ENCODE peak calls at places on chromosome 3, in nine cellular contexts. W is germinal center; N is COR-L47; F is heart right ventricle; Y is activated CD4-positive, alpha-beta memory T cell treated with anti-CD3 and anti-CD28 coated beads, Interleukin-2, amount 10 ng/mL, durations not matched to agents 7 days and 5 days; L is GM04504; V is astrocyte; D is NCI-H510A treated with DMSO at 0.1 percent for 48 hours; Q is epithelial cell of esophagus. J is an unnamed sample.

GRCh38 chr3:69319652-69320051 is 66.2 kb downstream of the FRMD4B start:
- DNase-seq in Q (no peak), D (no peak), F (no peak), N (no peak), W (no peak), V (no peak), Y (no peak), L (no peak), J (no peak)

GRCh38 chr3:191397771-191398170 is 63.2 kb upstream of the PYDC2 start:
- DNase-seq in Y (no peak), D (no peak), F (no peak), L (no peak), N (no peak), W (no peak), V (peak), Q (no peak), J (no peak)

GRCh38 chr3:170999737-171000242 is 26.7 kb downstream of the SLC2A2 start:
- DNase-seq in D (no peak), Q (peak), V (peak), W (no peak), N (no peak), F (no peak), L (peak), Y (no peak), J (no peak)

GRCh38 chr3:76812649-76813048 is 227.2 kb upstream of the ROBO2 start:
- DNase-seq in V (no peak), F (no peak), N (no peak), W (no peak), D (no peak), Q (no peak), L (no peak), Y (no peak), J (no peak)

GRCh38 chr3:39388741-39389248 is 5.6 kb downstream of the SLC25A38 start:
- DNase-seq in L (no peak), F (no peak), Y (no peak), D (no peak), W (peak), V (no peak), N (no peak), Q (no peak), J (no peak)

GRCh38 chr3:127065138-127065427 is 82.2 kb downstream of the PLXNA1 start:
- DNase-seq in W (no peak), Q (no peak), Y (no peak), D (no peak), F (no peak), L (no peak), N (no peak), V (no peak), J (peak)

GRCh38 chr3:48697952-48698351 is 12.2 kb upstream of the NCKIPSD start:
- DNase-seq in V (no peak), L (no peak), Y (no peak), Q (no peak), D (no peak), W (no peak), F (no peak), N (no peak), J (no peak)

GRCh38 chr3:99313481-99313880 is 324.9 kb upstream of the COL8A1 start:
- DNase-seq in Q (no peak), Y (no peak), N (no peak), L (no peak), D (no peak), F (no peak), W (no peak), V (peak), J (no peak)

GRCh38 chr3:61181874-61182273 is 69.4 kb downstream of the FHIT start:
- DNase-seq in Y (no peak), W (no peak), F (no peak), D (peak), N (no peak), V (peak), Q (peak), L (no peak), J (no peak)

GRCh38 chr3:123789760-123790159 is 94.4 kb downstream of the MYLK start:
- DNase-seq in F (no peak), L (peak), W (no peak), D (no peak), Q (no peak), Y (no peak), N (no peak), V (peak), J (no peak)

GRCh38 chr3:15581471-15582394 is 19.6 kb downstream of the HACL1 start:
- DNase-seq in Q (no peak), Y (no peak), D (no peak), L (no peak), F (no peak), V (no peak), W (no peak), N (no peak), J (no peak)

GRCh38 chr3:122405015-122405414 is 10.8 kb downstream of the WDR5B start:
- DNase-seq in V (no peak), N (no peak), D (no peak), W (no peak), Y (no peak), F (no peak), Q (no peak), L (no peak), J (no peak)

GRCh38 chr3:101936419-101937331 is 87.4 kb downstream of the NFKBIZ start:
- DNase-seq in N (no peak), D (no peak), Y (peak), W (peak), F (no peak), L (peak), V (peak), Q (peak), J (peak)

GRCh38 chr3:70333080-70333479 is 20.6 kb upstream of the MDFIC2 start:
- DNase-seq in F (no peak), Y (no peak), V (no peak), W (no peak), Q (no peak), D (no peak), L (no peak), N (no peak), J (no peak)

GRCh38 chr3:105365536-105366301 is 990 bp upstream of the ALCAM start:
- DNase-seq in F (no peak), W (peak), Y (no peak), V (peak), N (peak), L (peak), Q (peak), D (peak), J (no peak)

GRCh38 chr3:64530434-64531049 is 157.3 kb downstream of the ADAMTS9 start:
- DNase-seq in D (peak), N (peak), V (peak), Y (peak), Q (peak), F (peak), W (peak), L (peak), J (no peak)

GRCh38 chr3:180828723-180829408 is 83.6 kb upstream of the FXR1 start:
- DNase-seq in Q (no peak), D (no peak), L (no peak), V (no peak), W (no peak), F (no peak), N (no peak), Y (no peak), J (no peak)

GRCh38 chr3:192608756-192609155 is 118.6 kb downstream of the FGF12 start:
- DNase-seq in Q (no peak), L (no peak), V (no peak), N (no peak), D (no peak), Y (no peak), F (no peak), W (no peak), J (no peak)

GRCh38 chr3:52065264-52065756 is 8.9 kb upstream of the DUSP7 start:
- DNase-seq in F (peak), N (no peak), W (no peak), D (no peak), Q (peak), L (no peak), V (no peak), Y (no peak), J (no peak)

GRCh38 chr3:119930286-119930685 is 148.4 kb downstream of the NR1I2 start:
- DNase-seq in Y (no peak), N (no peak), V (no peak), Q (peak), D (no peak), L (no peak), F (no peak), W (no peak), J (no peak)

GRCh38 chr3:127473244-127474024 is 117.1 kb downstream of the TPRA1 start:
- DNase-seq in D (peak), Y (no peak), L (no peak), N (no peak), F (no peak), W (peak), Q (peak), V (no peak), J (no peak)

GRCh38 chr3:134312072-134312872 is 61.6 kb upstream of the RYK start:
- DNase-seq in L (no peak), N (no peak), W (no peak), F (no peak), D (no peak), Q (peak), V (peak), Y (no peak), J (no peak)

GRCh38 chr3:168095611-168096209 is at the start of gene GOLIM4:
- DNase-seq in Q (peak), D (peak), F (peak), N (peak), V (peak), W (peak), L (peak), Y (peak), J (peak)

GRCh38 chr3:30282052-30282708 is 324.2 kb upstream of the TGFBR2 start:
- DNase-seq in Y (no peak), F (no peak), Q (peak), W (no peak), N (no peak), L (peak), D (no peak), V (peak), J (no peak)

GRCh38 chr3:43079536-43080332 is 26.1 kb downstream of the POMGNT2 start:
- DNase-seq in Q (no peak), N (no peak), W (no peak), D (no peak), L (no peak), Y (no peak), F (no peak), V (no peak), J (no peak)

GRCh38 chr3:104178695-104179094 is 1188.0 kb upstream of the ALCAM start:
- DNase-seq in Y (no peak), F (no peak), V (no peak), Q (no peak), N (no peak), W (no peak), D (no peak), L (no peak), J (no peak)

GRCh38 chr3:30440147-30440604 is 166.2 kb upstream of the TGFBR2 start:
- DNase-seq in F (no peak), D (no peak), V (peak), Q (peak), Y (no peak), W (no peak), L (no peak), N (no peak), J (no peak)

GRCh38 chr3:3305087-3305486 is 125.6 kb upstream of the CRBN start:
- DNase-seq in L (no peak), W (no peak), V (no peak), D (no peak), N (no peak), Y (no peak), Q (no peak), F (no peak), J (no peak)

GRCh38 chr3:188003188-188004171 is 150.5 kb upstream of the LPP start:
- DNase-seq in W (no peak), L (no peak), D (peak), Q (peak), N (no peak), Y (no peak), F (no peak), V (no peak), J (no peak)

GRCh38 chr3:46456118-46456517 is 8.6 kb downstream of the LTF start:
- DNase-seq in D (no peak), V (no peak), N (no peak), Y (no peak), W (no peak), F (no peak), L (no peak), Q (no peak), J (no peak)

GRCh38 chr3:62371032-62371734 is 2.2 kb downstream of the FEZF2 start:
- DNase-seq in Y (no peak), Q (no peak), D (no peak), L (no peak), W (no peak), F (no peak), N (no peak), V (no peak), J (no peak)

GRCh38 chr3:192747746-192748145 is 20.4 kb upstream of the FGF12 start:
- DNase-seq in F (no peak), Y (no peak), N (no peak), V (no peak), W (no peak), D (no peak), Q (no peak), L (no peak), J (no peak)

GRCh38 chr3:119240101-119240581 is 537 bp downstream of the B4GALT4 start:
- DNase-seq in N (peak), Y (peak), L (no peak), F (peak), Q (no peak), D (peak), W (peak), V (no peak), J (no peak)

GRCh38 chr3:112007641-112008040 is 8.9 kb downstream of the TAGLN3 start:
- DNase-seq in D (no peak), L (peak), F (no peak), N (no peak), Q (peak), V (no peak), Y (no peak), W (no peak), J (no peak)

GRCh38 chr3:135895106-135895733 is 70.3 kb upstream of the PPP2R3A start:
- DNase-seq in L (peak), W (peak), F (peak), Q (peak), Y (peak), D (peak), V (peak), N (peak), J (peak)